ENCODE peak calls at places on chromosomes 4 and X, in nine cellular contexts. J is heart left ventricle, L is upper lobe of left lung, F is ascending aorta, O is AG04450, R is foreskin keratinocyte, E is body of pancreas, P is H9, M is A673. W is an unnamed sample.

GRCh38 chr4:73080789-73081188 is 11.3 kb upstream of the COX18 start:
- DNase-seq in R (no peak), P (no peak), J (no peak), E (no peak), L (no peak), F (no peak), M (peak; percentile 12), O (no peak), W (no peak)

GRCh38 chr4:107392951-107393350 is 327.1 kb downstream of the PAPSS1 start:
- DNase-seq in O (no peak), F (no peak), M (peak; percentile 67), R (no peak), J (no peak), E (no peak), L (no peak), P (no peak), W (no peak)

GRCh38 chr4:56448301-56448700 is 12.2 kb downstream of the PAICS start:
- DNase-seq in F (no peak), R (no peak), O (no peak), P (no peak), M (no peak), E (no peak), J (no peak), L (no peak), W (no peak)

GRCh38 chr4:16721618-16722291 is 176.7 kb downstream of the LDB2 start:
- DNase-seq in F (no peak), E (peak; percentile 28), P (no peak), L (no peak), M (peak; percentile 29), R (peak; percentile 51), O (peak; percentile 26), J (no peak), W (no peak)

GRCh38 chrX:53813663-53814440 is 127.3 kb upstream of the HUWE1 start:
- DNase-seq in R (peak; percentile 18), F (no peak), J (no peak), L (no peak), M (no peak), O (no peak), P (no peak), E (no peak), W (no peak)

GRCh38 chr4:144861471-144861870 is 215.5 kb downstream of the HHIP start:
- DNase-seq in P (no peak), M (no peak), J (no peak), F (no peak), O (no peak), R (no peak), E (no peak), L (no peak), W (no peak)

GRCh38 chrX:67734111-67734753 is 190.4 kb downstream of the AR start:
- DNase-seq in M (no peak), J (no peak), P (no peak), R (no peak), L (no peak), E (no peak), F (no peak), O (no peak), W (no peak)

GRCh38 chrX:68910743-68911142 is 81.9 kb downstream of the EFNB1 start:
- DNase-seq in L (no peak), P (no peak), M (no peak), R (no peak), E (no peak), O (no peak), F (no peak), J (no peak), W (no peak)

GRCh38 chr4:15521442-15522039 is 51.9 kb downstream of the CC2D2A start:
- DNase-seq in L (no peak), M (peak; percentile 15), J (no peak), R (no peak), O (no peak), E (no peak), P (no peak), F (no peak), W (no peak)

GRCh38 chr4:153809307-153809706 is 20.4 kb upstream of the SFRP2 start:
- DNase-seq in P (no peak), R (no peak), M (no peak), J (no peak), F (no peak), O (no peak), L (no peak), E (no peak), W (no peak)

GRCh38 chr4:25321703-25322102 is 9.1 kb downstream of the ZCCHC4 start:
- DNase-seq in J (no peak), F (no peak), L (no peak), M (no peak), P (no peak), E (no peak), O (no peak), R (no peak), W (no peak)

GRCh38 chr4:67713531-67714247 is 12.7 kb upstream of the UBA6 start:
- DNase-seq in P (no peak), J (no peak), O (no peak), R (peak; percentile 79), M (no peak), E (no peak), F (no peak), L (no peak), W (peak; percentile 64)

GRCh38 chr4:120858776-120859175 is 63.8 kb downstream of the PRDM5 start:
- DNase-seq in E (no peak), P (no peak), O (no peak), J (no peak), R (no peak), M (no peak), F (no peak), L (no peak), W (no peak)

GRCh38 chrX:53287493-53288138 is 6.2 kb upstream of the IQSEC2 start:
- DNase-seq in J (peak; percentile 90), M (peak; percentile 85), L (no peak), O (no peak), P (no peak), R (no peak), E (peak; percentile 66), F (peak; percentile 18), W (peak; percentile 47)

GRCh38 chr4:114257516-114257915 is 278.1 kb upstream of the ARSJ start:
- DNase-seq in E (no peak), O (peak; percentile 48), P (no peak), L (no peak), F (no peak), M (no peak), R (no peak), J (no peak), W (no peak)

GRCh38 chrX:40439625-40440532 is 140.9 kb upstream of the ATP6AP2 start:
- DNase-seq in F (no peak), E (no peak), R (no peak), L (no peak), M (no peak), P (no peak), J (no peak), O (no peak), W (no peak)
- TF ChIP-seq CTCF in F (no peak), E (no peak), R (no peak), L (no peak), M (no peak), P (no peak), J (no peak), O (no peak), W (no peak)

DNA sequence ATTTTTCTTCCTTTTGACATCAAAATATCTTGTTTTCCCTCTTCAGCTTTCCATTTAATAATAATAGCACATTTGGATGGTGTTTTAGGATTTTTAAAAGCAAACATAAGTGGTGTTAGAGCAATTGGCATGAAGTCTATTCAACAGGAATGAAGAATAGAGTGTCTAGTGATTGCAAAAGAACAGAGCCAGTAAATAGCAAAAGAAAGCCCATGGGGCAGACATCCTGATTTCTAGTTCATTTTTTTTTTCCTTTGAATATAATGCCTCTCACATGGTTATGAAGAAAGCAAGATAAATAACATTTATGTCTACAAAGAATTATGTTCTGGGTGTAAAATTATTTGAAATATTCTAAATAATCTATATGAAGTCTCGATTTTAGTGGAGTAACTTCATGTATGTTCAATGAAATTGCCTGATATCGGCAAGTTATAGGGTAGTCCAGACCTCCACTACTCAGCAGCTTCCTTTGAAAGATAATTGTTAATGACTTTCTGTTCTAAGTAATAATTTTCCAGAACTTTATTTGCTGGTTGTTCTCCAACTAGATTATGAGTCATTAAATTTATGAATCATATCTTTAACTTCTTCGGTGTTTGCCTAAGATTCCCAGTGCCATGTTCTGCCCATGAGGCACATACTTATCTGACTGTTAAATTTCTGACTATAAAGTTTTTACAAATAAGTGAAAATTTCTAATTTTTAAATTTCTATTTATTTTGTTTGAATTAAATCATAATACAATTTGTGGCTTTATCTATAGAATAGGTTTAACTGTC is 587.9 kb downstream of the TLL1 start:
- DNase-seq in L (no peak), O (no peak), M (no peak), P (no peak), R (peak; percentile 40), J (no peak), F (no peak), E (no peak), W (peak; percentile 45)
- H3K27ac ChIP-seq in L (no peak overlapping the region), O (no peak overlapping the region), M (no peak overlapping the region), P (no peak overlapping the region), R (no peak overlapping the region), J (no peak overlapping the region), F (no peak overlapping the region), E (no peak overlapping the region), W (no peak overlapping the region)

GRCh38 chrX:47540754-47541538 is 20.1 kb upstream of the ARAF start:
- DNase-seq in R (peak; percentile 74), M (peak; percentile 86), F (peak; percentile 54), E (peak; percentile 91), L (no peak), P (peak; percentile 86), O (peak; percentile 76), J (peak; percentile 86), W (peak; percentile 87)
- TF ChIP-seq CTCF in R (peak; percentile 78), M (peak; percentile 68), F (peak; percentile 41), E (peak; percentile 81), L (peak; percentile 41), P (peak; percentile 61), O (peak; percentile 63), J (peak; percentile 72), W (peak; percentile 69)

GRCh38 chr4:102878901-102879300 is 10.1 kb downstream of the CISD2 start:
- DNase-seq in J (no peak), E (no peak), L (no peak), M (peak; percentile 28), R (no peak), O (no peak), F (no peak), P (no peak), W (no peak)
- H3K27ac ChIP-seq in J (no peak overlapping the region), E (no peak overlapping the region), L (peak overlapping the region; percentile 62), M (no peak overlapping the region), R (no peak overlapping the region), O (no peak overlapping the region), F (no peak overlapping the region), P (no peak overlapping the region), W (no peak overlapping the region)

DNA sequence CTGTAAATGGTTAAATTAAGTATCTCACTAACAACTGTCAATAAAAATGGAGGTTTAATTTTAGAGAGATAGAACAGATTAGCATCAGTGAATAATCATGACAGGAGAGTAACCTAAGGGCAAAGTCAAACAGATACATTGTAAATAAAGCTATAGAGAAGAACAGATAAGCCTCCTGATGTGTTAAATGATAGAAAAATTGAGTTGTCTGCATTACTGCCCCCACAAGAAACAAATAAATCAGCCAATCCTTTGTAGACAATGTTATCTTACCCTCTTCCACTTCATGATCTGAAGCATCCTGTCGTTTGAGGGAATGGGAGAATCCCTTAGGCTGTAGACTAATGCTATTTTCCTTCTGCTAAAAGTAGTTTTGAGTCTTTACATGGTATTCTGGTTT is 147.8 kb downstream of the PCDH18 start:
- DNase-seq in O (no peak), E (no peak), P (no peak), J (no peak), F (no peak), M (no peak), R (no peak), L (no peak), W (no peak)
- TF ChIP-seq CTCF in O (no peak), E (no peak), P (no peak), J (no peak), F (no peak), M (no peak), R (no peak), L (no peak), W (no peak)